ENCODE peak calls at places on chromosome 3, in five cellular contexts. G is thoracic aorta, N is PC-3, T is mammary epithelial cell, U is lung. H is an unnamed sample. For H3K4me1, the result is how much of the 10 kb centered on the place peaks cover.

GRCh38 chr3:144031938-144032337 is 60.3 kb downstream of the DIPK2A start:
- DNase-seq in G (peak), N (peak), T (peak), U (no peak), H (no peak)

GRCh38 chr3:71498053-71498452 is 85.5 kb downstream of the FOXP1 start:
- DNase-seq in G (no peak), N (no peak), T (no peak), U (no peak), H (no peak)

GRCh38 chr3:175879417-175879816 is 1020.3 kb downstream of the NAALADL2 start:
- DNase-seq in G (no peak), N (no peak), T (no peak), U (no peak), H (peak)

GRCh38 chr3:98817546-98817945 is 54.4 kb downstream of the ST3GAL6 start:
- DNase-seq in G (no peak), N (peak), T (no peak), U (no peak), H (no peak)

GRCh38 chr3:71252466-71252865 is 331.1 kb downstream of the FOXP1 start:
- DNase-seq in G (no peak), N (no peak), T (no peak), U (no peak), H (no peak)

GRCh38 chr3:23938657-23939056 is 6.4 kb upstream of the NR1D2 start:
- DNase-seq in G (no peak), N (no peak), T (no peak), U (no peak), H (no peak)

GRCh38 chr3:63763156-63763555 is 55.9 kb upstream of the C3orf49 start:
- DNase-seq in G (no peak), N (no peak), T (peak), U (no peak), H (no peak)

GRCh38 chr3:55724851-55725250 is 237.7 kb upstream of the WNT5A start:
- DNase-seq in G (no peak), N (no peak), T (no peak), U (no peak), H (no peak)

GRCh38 chr3:4976109-4976508 is 3.1 kb upstream of the BHLHE40 start:
- DNase-seq in G (no peak), N (peak), T (peak), U (peak), H (peak)

GRCh38 chr3:148466143-148466542 is 231.6 kb upstream of the AGTR1 start:
- DNase-seq in G (no peak), N (peak), T (no peak), U (no peak), H (no peak)

GRCh38 chr3:150520408-150520807 is 25.9 kb downstream of the SERP1 start:
- DNase-seq in G (no peak), N (no peak), T (no peak), U (no peak), H (no peak)

GRCh38 chr3:58045084-58045483 is 36.9 kb downstream of the FLNB start:
- DNase-seq in G (no peak), N (no peak), T (no peak), U (no peak), H (no peak)

GRCh38 chr3:55185380-55185779 is 257.5 kb upstream of the LRTM1 start:
- DNase-seq in G (no peak), N (no peak), T (no peak), U (no peak), H (no peak)

GRCh38 chr3:157436583-157437300 is at the start of gene PTX3:
- DNase-seq in G (no peak), N (peak), T (peak), U (peak), H (no peak)

GRCh38 chr3:132843851-132844565 is 121.8 kb upstream of the NPHP3 start:
- DNase-seq in G (no peak), N (no peak), T (no peak), U (no peak), H (no peak)

GRCh38 chr3:114363554-114364202 is 69.8 kb downstream of the TIGIT start:
- DNase-seq in G (no peak), N (no peak), T (peak), U (no peak), H (no peak)

GRCh38 chr3:188049890-188050530 is 103.9 kb upstream of the LPP start:
- DNase-seq in G (no peak), N (no peak), T (no peak), U (no peak), H (no peak)

GRCh38 chr3:64900916-64901903 is 213.4 kb upstream of the ADAMTS9 start:
- DNase-seq in G (no peak), N (no peak), T (no peak), U (no peak), H (peak)

GRCh38 chr3:12286927-12287726 is 1.7 kb upstream of the PPARG start:
- DNase-seq in G (no peak), N (peak), T (no peak), U (no peak), H (no peak)
- H3K4me3 ChIP-seq in G (peak), N (peak), T (no peak), U (peak), H (no peak)

DNA sequence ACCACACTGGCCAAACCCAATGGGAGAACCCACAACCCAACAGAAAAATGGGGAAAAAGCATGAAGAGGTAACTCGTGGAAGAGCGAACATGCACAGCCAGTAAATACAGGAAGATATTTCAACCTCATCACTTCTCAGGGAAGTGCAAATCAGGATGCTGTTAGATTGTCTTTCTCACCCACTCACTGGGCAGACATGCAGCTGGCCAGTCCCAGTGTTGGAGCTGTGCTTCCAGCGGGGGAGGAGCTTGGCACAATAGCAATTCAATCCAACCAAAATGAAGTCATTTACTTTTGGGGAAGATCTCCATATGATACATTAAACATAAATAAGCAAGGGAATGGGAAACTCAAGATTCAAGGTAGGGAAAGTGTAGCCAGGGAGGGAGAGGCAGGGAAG is 12.1 kb downstream of the WNT7A start:
- DNase-seq in G (no peak), N (no peak), T (no peak), U (no peak), H (no peak)
- H3K4me1 ChIP-seq in G (under half), N (under half), T (under half), U (under half), H (under half)

GRCh38 chr3:45796902-45797637 is 734 bp upstream of the SLC6A20 start:
- DNase-seq in G (no peak), N (no peak), T (no peak), U (no peak), H (no peak)

GRCh38 chr3:45794177-45794560 is 2.2 kb downstream of the SLC6A20 start:
- DNase-seq in G (no peak), N (no peak), T (no peak), U (no peak), H (no peak)

GRCh38 chr3:45795882-45796765 is at the start of gene SLC6A20:
- DNase-seq in G (no peak), N (no peak), T (no peak), U (no peak), H (no peak)

GRCh38 chr3:45793482-45794176 is 2.7 kb downstream of the SLC6A20 start:
- DNase-seq in G (no peak), N (peak), T (peak), U (no peak), H (no peak)

GRCh38 chr3:45795509-45795881 is 841 bp downstream of the SLC6A20 start:
- DNase-seq in G (no peak), N (no peak), T (no peak), U (no peak), H (no peak)
- H3K4me3 ChIP-seq in G (peak), N (no peak), T (no peak), U (no peak), H (no peak)

GRCh38 chr3:39479701-39480414 is 12.4 kb downstream of the MOBP start:
- DNase-seq in G (no peak), N (no peak), T (no peak), U (no peak), H (no peak)

GRCh38 chr3:39474126-39474515 is 6.6 kb downstream of the MOBP start:
- DNase-seq in G (no peak), N (no peak), T (no peak), U (no peak), H (no peak)

GRCh38 chr3:39478226-39478625 is 10.7 kb downstream of the MOBP start:
- DNase-seq in G (no peak), N (no peak), T (no peak), U (no peak), H (no peak)

GRCh38 chr3:39473452-39474125 is 6.1 kb downstream of the MOBP start:
- DNase-seq in G (no peak), N (no peak), T (no peak), U (no peak), H (no peak)

GRCh38 chr3:39476783-39477182 is 9.3 kb downstream of the MOBP start:
- DNase-seq in G (no peak), N (no peak), T (no peak), U (no peak), H (no peak)
- H3K4me1 ChIP-seq in G (under half), N (under half), T (under half), U (under half), H (under half)

GRCh38 chr3:171776839-171777607 is 33.3 kb downstream of the PLD1 start:
- DNase-seq in G (no peak), N (peak), T (peak), U (no peak), H (no peak)
- H3K4me3 ChIP-seq in G (no peak), N (no peak), T (no peak), U (no peak), H (no peak)

GRCh38 chr3:171783626-171784025 is 26.7 kb downstream of the PLD1 start:
- DNase-seq in G (no peak), N (no peak), T (no peak), U (no peak), H (no peak)
- H3K4me1 ChIP-seq in G (under half), N (under half), T (under half), U (under half), H (under half)

DNA sequence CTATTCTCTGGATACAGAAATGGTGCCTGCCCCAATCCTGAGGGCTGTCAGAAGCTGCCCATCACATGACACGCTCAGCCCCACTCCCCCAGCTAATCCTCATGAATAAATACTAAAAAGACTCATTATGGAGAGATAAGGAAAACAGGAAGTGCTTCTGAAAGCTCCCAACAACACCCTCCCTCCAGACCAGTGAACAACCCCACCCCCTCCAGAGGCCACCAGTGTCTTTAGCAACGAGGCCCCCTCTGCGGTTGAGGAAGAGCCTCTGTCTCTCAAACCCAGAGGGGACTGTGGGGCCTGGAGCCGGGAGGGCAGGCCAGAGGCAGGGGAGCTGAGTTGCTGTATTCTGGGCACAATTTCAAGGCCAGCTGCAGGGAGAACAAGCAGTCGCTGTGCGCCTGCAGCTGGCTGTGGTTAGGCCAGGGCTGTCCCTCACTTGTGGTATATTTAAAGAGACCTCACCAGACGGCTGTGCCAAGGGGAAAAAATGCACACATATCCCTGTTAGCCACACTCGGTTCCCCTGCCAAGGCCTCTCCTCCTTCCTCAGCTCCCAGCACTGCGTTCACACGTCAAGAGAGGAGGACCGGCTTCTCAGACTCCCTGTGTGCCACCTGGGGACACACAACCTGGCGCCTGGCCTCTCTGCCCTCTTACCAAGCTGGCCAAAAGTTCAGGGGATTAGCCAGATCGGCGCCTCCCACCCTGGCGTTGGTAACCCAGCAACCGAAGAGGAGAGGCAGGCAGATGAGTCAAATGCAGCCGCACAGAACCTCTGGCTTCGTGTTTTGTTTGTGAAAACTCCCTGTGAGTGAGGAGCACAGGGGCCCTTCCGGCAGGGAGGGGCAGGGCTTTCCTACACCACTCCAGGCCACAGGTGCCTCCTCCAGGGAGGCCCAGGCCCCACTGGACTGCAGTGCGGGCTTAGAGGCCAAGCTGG is 101.2 kb upstream of the ETV5 start:
- DNase-seq in G (no peak), N (peak), T (peak), U (no peak), H (peak)
- H3K4me3 ChIP-seq in G (no peak), N (no peak), T (no peak), U (no peak), H (peak)

GRCh38 chr3:13070622-13071021 is 2.6 kb downstream of the IQSEC1 start:
- DNase-seq in G (no peak), N (no peak), T (no peak), U (no peak), H (no peak)

GRCh38 chr3:13067778-13068177 is 5.5 kb downstream of the IQSEC1 start:
- DNase-seq in G (no peak), N (no peak), T (no peak), U (no peak), H (no peak)

GRCh38 chr3:13066236-13066635 is 7.0 kb downstream of the IQSEC1 start:
- DNase-seq in G (no peak), N (no peak), T (no peak), U (no peak), H (no peak)

GRCh38 chr3:13069495-13069894 is 3.7 kb downstream of the IQSEC1 start:
- DNase-seq in G (no peak), N (no peak), T (no peak), U (no peak), H (no peak)

DNA sequence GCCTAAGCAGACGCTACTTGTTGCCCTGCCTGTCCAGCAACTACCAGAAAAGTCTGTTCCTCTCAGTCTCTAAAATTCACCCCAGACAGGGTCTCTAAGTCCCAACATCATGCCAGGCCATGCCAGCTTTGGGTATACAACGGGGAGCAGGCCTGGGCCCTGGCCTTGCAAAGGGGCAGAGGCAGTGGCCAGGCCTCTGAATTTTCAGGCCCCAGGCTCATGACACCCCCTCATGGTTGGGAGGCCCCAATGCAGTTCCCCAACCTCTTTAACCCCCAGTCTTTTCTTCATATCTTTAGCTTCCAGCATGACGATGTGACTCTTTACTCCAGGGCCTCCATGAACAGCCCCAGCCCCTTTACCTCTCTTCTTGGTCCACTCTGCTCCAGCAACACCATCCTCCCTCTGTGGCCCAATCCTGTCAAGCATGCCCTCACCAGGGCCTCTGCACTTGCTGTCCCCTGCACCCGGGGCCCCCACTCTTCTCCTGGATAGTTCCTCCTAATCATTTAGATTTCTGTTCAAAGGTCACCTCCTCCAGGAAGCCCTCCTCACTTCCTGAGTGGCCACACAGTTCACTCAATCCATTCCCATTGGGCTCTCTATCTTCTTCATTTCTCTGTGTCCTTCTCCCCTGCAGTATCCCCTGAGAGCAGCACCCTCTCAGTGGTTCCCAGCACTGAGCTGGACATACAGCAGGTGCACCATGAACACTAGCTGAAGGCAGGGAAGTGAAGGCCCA is 4.8 kb downstream of the IQSEC1 start:
- DNase-seq in G (no peak), N (no peak), T (no peak), U (no peak), H (no peak)
- H3K4me1 ChIP-seq in G (under half), N (under half), T (under half), U (under half), H (under half)

DNA sequence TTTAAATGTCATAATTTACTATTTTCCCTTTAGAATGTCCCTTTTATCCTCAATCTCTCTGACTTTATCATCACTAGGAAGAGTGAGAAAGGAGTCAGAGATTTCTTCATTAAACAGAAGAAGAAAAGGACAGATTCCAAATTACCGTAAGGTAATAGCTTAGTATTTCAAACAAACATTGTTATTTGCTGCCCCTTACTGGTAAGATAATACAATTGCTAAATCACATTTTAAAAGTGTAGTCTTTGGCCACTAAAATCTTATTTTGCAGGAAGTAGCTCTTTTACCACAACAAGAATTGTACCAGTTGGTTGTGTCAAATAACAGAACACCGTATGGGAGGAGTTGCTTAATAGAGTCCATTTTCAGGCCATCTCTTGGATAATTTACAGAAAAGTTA is 53.7 kb downstream of the CGGBP1 start:
- DNase-seq in G (no peak), N (peak), T (no peak), U (no peak), H (peak)
- H3K4me3 ChIP-seq in G (no peak), N (peak), T (no peak), U (no peak), H (no peak)